ENCODE peak calls at places on chromosome 16, in eight cellular contexts. N is GM12878, C is tibial nerve, Y is fibroblast of mammary gland, Q is AG04450, H is lung, T is foreskin fibroblast, J is heart left ventricle. D is an unnamed sample.

GRCh38 chr16:88289549-88290344 is 93.0 kb upstream of the ZNF469 start:
- DNase-seq in N (no peak), C (no peak), Y (no peak), Q (no peak), H (no peak), T (no peak), J (no peak), D (no peak)

GRCh38 chr16:13429411-13429810 is 490.5 kb upstream of the ERCC4 start:
- DNase-seq in N (no peak), C (no peak), Y (no peak), Q (no peak), H (no peak), T (no peak), J (no peak), D (no peak)

GRCh38 chr16:74752756-74753155 is 21.9 kb downstream of the FA2H start:
- DNase-seq in N (no peak), C (no peak), Y (no peak), Q (no peak), H (no peak), T (no peak), J (no peak), D (no peak)

GRCh38 chr16:24562811-24563210 is 23.4 kb downstream of the RBBP6 start:
- DNase-seq in N (no peak), C (no peak), Y (no peak), Q (no peak), H (no peak), T (no peak), J (no peak), D (no peak)

GRCh38 chr16:70740919-70741778 is 55.3 kb upstream of the MTSS2 start:
- DNase-seq in N (no peak), C (no peak), Y (peak), Q (no peak), H (no peak), T (peak), J (no peak), D (no peak)

GRCh38 chr16:50393461-50394214 is 24.9 kb upstream of the BRD7 start:
- DNase-seq in N (no peak), C (no peak), Y (peak), Q (no peak), H (peak), T (no peak), J (no peak), D (no peak)

GRCh38 chr16:65034915-65035314 is 86.9 kb downstream of the CDH11 start:
- DNase-seq in N (no peak), C (no peak), Y (no peak), Q (no peak), H (no peak), T (no peak), J (no peak), D (no peak)

GRCh38 chr16:23121024-23121423 is 28.2 kb downstream of the USP31 start:
- DNase-seq in N (no peak), C (no peak), Y (peak), Q (no peak), H (no peak), T (no peak), J (no peak), D (no peak)

GRCh38 chr16:50645858-50646257 is 35.3 kb downstream of the SNX20 start:
- DNase-seq in N (no peak), C (no peak), Y (no peak), Q (no peak), H (no peak), T (no peak), J (no peak), D (no peak)

GRCh38 chr16:85697441-85697840 is 8.7 kb upstream of the GINS2 start:
- DNase-seq in N (no peak), C (no peak), Y (no peak), Q (no peak), H (no peak), T (no peak), J (no peak), D (no peak)

GRCh38 chr16:17266606-17267313 is 204.0 kb downstream of the XYLT1 start:
- DNase-seq in N (no peak), C (no peak), Y (no peak), Q (no peak), H (no peak), T (no peak), J (no peak), D (no peak)

GRCh38 chr16:90020260-90020837 is 1.1 kb upstream of the DBNDD1 start:
- DNase-seq in N (no peak), C (no peak), Y (no peak), Q (no peak), H (no peak), T (no peak), J (no peak), D (no peak)
- H3K4me3 ChIP-seq in N (no peak), C (no peak), Y (no peak), Q (peak), H (no peak), T (peak), J (no peak), D (peak)

DNA sequence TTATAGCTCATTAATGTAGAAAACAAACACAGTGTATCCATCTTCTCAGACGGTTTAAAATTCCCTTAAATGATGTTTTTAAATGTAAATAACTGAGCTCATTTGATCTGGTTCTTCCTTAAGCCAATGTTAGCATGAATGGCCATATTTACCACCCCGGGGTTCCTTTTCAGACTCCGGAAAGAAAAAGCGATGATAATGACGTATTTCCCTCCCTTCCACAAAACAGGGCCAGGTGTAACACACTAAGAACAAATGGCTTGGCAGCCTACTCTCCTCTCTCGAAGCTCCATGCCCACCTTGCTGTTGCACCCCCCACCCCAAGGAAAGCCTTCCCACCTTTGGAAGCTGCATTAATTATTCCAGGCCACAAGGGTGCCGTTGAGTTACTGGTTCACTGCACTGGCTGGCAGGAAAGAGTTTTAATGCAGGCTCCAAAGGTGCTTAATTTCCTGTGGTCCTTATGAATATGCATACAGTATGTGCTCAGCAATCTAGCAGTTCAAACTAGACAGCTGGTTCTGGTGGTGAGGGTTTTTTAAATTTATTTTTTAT is 378.9 kb downstream of the WWOX start:
- DNase-seq in N (no peak), C (no peak), Y (peak), Q (no peak), H (no peak), T (no peak), J (no peak), D (no peak)
- TF ChIP-seq CTCF in N (peak), C (no peak), Y (peak), Q (no peak), H (no peak), T (no peak), J (peak), D (peak)

DNA sequence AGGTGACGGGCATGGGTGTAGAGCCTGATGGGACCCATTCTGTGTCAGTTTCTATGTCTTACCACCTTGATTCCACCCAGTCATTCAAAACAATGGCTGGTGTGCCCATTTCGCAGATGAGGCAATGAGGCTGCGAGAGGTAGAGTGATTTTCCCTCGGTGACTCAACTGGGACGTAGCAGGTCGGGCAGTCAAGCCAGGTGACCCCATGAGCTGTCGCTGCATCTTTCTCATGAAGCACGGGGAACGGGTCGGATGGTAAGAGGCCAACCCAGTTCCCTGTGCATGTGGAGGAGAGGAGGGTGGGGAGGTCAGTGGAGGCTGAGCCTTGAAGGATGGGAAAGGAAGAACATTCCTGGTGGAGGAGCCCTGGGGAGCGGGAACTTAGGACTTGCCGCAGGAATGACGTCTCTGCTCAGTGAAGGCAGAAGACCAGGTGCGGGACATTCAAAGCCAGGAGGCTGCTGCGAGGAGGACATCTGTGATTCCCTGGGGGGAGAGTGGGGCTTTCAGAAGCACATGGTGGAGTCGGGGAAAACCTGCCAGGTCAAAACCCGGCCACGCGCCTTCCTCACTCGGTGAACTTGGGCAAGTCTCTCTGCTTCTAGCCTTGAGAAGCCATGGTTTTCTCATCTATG is 1.1 kb downstream of the IL21R start:
- DNase-seq in N (no peak), C (no peak), Y (no peak), Q (no peak), H (no peak), T (no peak), J (no peak), D (no peak)
- H3K4me3 ChIP-seq in N (peak), C (no peak), Y (no peak), Q (no peak), H (peak), T (no peak), J (no peak), D (no peak)

GRCh38 chr16:549544-550263 is 10.5 kb upstream of the PRR35 start:
- DNase-seq in N (no peak), C (no peak), Y (no peak), Q (no peak), H (no peak), T (no peak), J (no peak), D (no peak)
- TF ChIP-seq CTCF in N (no peak), C (no peak), Y (no peak), Q (no peak), H (no peak), T (no peak), J (no peak), D (peak)

GRCh38 chr16:3695610-3696369 is 21.5 kb downstream of the TRAP1 start:
- DNase-seq in N (no peak), C (no peak), Y (no peak), Q (no peak), H (no peak), T (no peak), J (no peak), D (no peak)
- H3K4me3 ChIP-seq in N (no peak), C (no peak), Y (no peak), Q (no peak), H (no peak), T (no peak), J (no peak), D (peak)

GRCh38 chr16:3879258-3879886 is 1.1 kb downstream of the CREBBP start:
- DNase-seq in N (no peak), C (no peak), Y (no peak), Q (no peak), H (no peak), T (no peak), J (peak), D (no peak)
- TF ChIP-seq CTCF in N (no peak), C (no peak), Y (no peak), Q (no peak), H (no peak), T (no peak), J (no peak), D (peak)

GRCh38 chr16:11495066-11495407 is 91.7 kb downstream of the LITAF start:
- DNase-seq in N (no peak), C (no peak), Y (no peak), Q (no peak), H (no peak), T (no peak), J (no peak), D (no peak)

GRCh38 chr16:11499295-11500089 is 87.2 kb downstream of the LITAF start:
- DNase-seq in N (no peak), C (no peak), Y (no peak), Q (no peak), H (no peak), T (no peak), J (no peak), D (no peak)

GRCh38 chr16:11497851-11498289 is 88.8 kb downstream of the LITAF start:
- DNase-seq in N (no peak), C (peak), Y (peak), Q (no peak), H (no peak), T (peak), J (no peak), D (no peak)

GRCh38 chr16:11498683-11499082 is 88.0 kb downstream of the LITAF start:
- DNase-seq in N (no peak), C (no peak), Y (no peak), Q (no peak), H (no peak), T (no peak), J (no peak), D (no peak)

DNA sequence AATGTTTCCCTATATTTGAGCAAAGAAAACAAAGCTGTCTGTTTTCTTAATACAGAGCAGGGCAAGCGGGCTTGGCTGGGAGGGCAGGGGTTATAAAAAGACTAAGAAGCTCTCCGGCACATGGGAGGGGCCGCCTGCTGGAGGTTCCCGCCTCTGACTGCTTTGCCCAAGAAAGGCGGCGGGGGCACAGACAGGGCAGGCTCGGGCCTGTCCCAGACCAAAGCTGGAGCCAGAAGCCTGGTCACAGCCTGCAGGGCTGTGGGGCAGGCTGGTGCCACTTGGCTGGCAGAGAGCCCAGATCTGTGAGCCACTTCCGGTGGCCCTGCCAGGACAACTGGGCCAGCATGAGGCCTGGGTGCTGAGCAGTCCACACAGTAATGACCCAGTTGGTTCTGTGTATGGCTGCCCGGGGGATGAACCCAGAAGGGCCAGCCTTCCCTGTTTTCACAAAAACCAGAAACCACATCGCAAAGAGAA is 89.4 kb downstream of the LITAF start:
- DNase-seq in N (peak), C (peak), Y (peak), Q (no peak), H (peak), T (peak), J (peak), D (no peak)
- H3K4me3 ChIP-seq in N (no peak), C (no peak), Y (no peak), Q (no peak), H (no peak), T (no peak), J (no peak), D (no peak)

GRCh38 chr16:84340305-84341040 is 27.9 kb upstream of the ATP2C2 start:
- DNase-seq in N (no peak), C (no peak), Y (peak), Q (no peak), H (peak), T (no peak), J (no peak), D (no peak)
- TF ChIP-seq CTCF in N (no peak), C (no peak), Y (no peak), Q (no peak), H (no peak), T (no peak), J (no peak), D (peak)

GRCh38 chr16:66904428-66904845 is 14.2 kb downstream of the CDH16 start:
- DNase-seq in N (no peak), C (no peak), Y (no peak), Q (no peak), H (no peak), T (no peak), J (no peak), D (no peak)
- H3K4me3 ChIP-seq in N (no peak), C (no peak), Y (no peak), Q (no peak), H (no peak), T (no peak), J (peak), D (no peak)

GRCh38 chr16:81585785-81586184 is 141.2 kb downstream of the CMIP start:
- DNase-seq in N (no peak), C (no peak), Y (no peak), Q (no peak), H (no peak), T (no peak), J (peak), D (no peak)
- TF ChIP-seq CTCF in N (peak), C (no peak), Y (peak), Q (peak), H (no peak), T (no peak), J (no peak), D (peak)